ENCODE peak calls at places on chromosomes 6 and 20, in eight cellular contexts. Y is NCI-H1694, R is Peyer's patch, J is islet precursor cell, N is B cell, L is Panc1, C is hepatic stellate cell, I is HEK293T. B is an unnamed sample.

GRCh38 chr20:10225439-10226080 is 6.9 kb downstream of the SNAP25 start:
- DNase-seq in Y (peak; percentile 28), R (no peak), J (no peak), N (no peak), L (no peak), C (no peak), I (peak; percentile 22), B (peak; percentile 1)

GRCh38 chr6:71887006-71887743 is 825 bp downstream of the RIMS1 start:
- DNase-seq in Y (no peak), R (peak; percentile 37), J (peak; percentile 52), N (no peak), L (no peak), C (no peak), I (no peak), B (no peak)

GRCh38 chr6:115396112-115396906 is 664.4 kb downstream of the FRK start:
- DNase-seq in Y (no peak), R (no peak), J (peak; percentile 42), N (no peak), L (no peak), C (no peak), I (no peak), B (no peak)

GRCh38 chr6:51965222-51965801 is 122.1 kb downstream of the PKHD1 start:
- DNase-seq in Y (no peak), R (no peak), J (no peak), N (no peak), L (no peak), C (no peak), I (no peak), B (no peak)

GRCh38 chr6:11317885-11318771 is 85.7 kb upstream of the NEDD9 start:
- DNase-seq in Y (no peak), R (peak; percentile 69), J (peak; percentile 85), N (peak; percentile 54), L (peak; percentile 22), C (peak; percentile 80), I (no peak), B (peak; percentile 19)

GRCh38 chr6:12967686-12968085 is 251.1 kb downstream of the PHACTR1 start:
- DNase-seq in Y (no peak), R (no peak), J (no peak), N (no peak), L (no peak), C (no peak), I (no peak), B (no peak)

GRCh38 chr6:6700871-6701270 is 112.4 kb downstream of the LY86 start:
- DNase-seq in Y (no peak), R (no peak), J (no peak), N (no peak), L (no peak), C (no peak), I (no peak), B (no peak)

GRCh38 chr6:4220619-4221018 is 85.2 kb upstream of the ECI2 start:
- DNase-seq in Y (no peak), R (no peak), J (no peak), N (no peak), L (no peak), C (no peak), I (no peak), B (no peak)

GRCh38 chr6:135346747-135347146 is 150.8 kb downstream of the AHI1 start:
- DNase-seq in Y (no peak), R (no peak), J (no peak), N (no peak), L (no peak), C (no peak), I (no peak), B (no peak)

GRCh38 chr20:25249198-25249931 is 1.5 kb downstream of the PYGB start:
- DNase-seq in Y (no peak), R (no peak), J (no peak), N (no peak), L (no peak), C (no peak), I (no peak), B (no peak)

GRCh38 chr20:57498425-57499400 is 26.2 kb downstream of the CTCFL start:
- DNase-seq in Y (peak; percentile 9), R (no peak), J (peak; percentile 78), N (no peak), L (no peak), C (no peak), I (no peak), B (no peak)

GRCh38 chr6:41159415-41160082 is 3.4 kb downstream of the TREM2 start:
- DNase-seq in Y (peak; percentile 82), R (no peak), J (no peak), N (no peak), L (no peak), C (no peak), I (no peak), B (no peak)

GRCh38 chr6:26329763-26330511 is 35.1 kb upstream of the BTN3A2 start:
- DNase-seq in Y (peak; percentile 64), R (no peak), J (peak; percentile 72), N (no peak), L (no peak), C (no peak), I (no peak), B (no peak)

GRCh38 chr20:7608246-7608645 is 332.0 kb downstream of the HAO1 start:
- DNase-seq in Y (no peak), R (no peak), J (peak; percentile 48), N (no peak), L (no peak), C (no peak), I (no peak), B (no peak)

GRCh38 chr6:144278659-144279314 is 6.3 kb upstream of the UTRN start:
- DNase-seq in Y (no peak), R (no peak), J (peak; percentile 81), N (no peak), L (no peak), C (no peak), I (no peak), B (no peak)

B was measured in GM12864.